ENCODE peak calls at places on chromosomes 16 and 17, in four cellular contexts. A is left ventricle myocardium inferior, X is kidney epithelial cell, T is epithelial cell of esophagus. V is an unnamed sample.

GRCh38 chr16:60788631-60789030 is 1247.6 kb downstream of the CDH8 start:
- DNase-seq in T (no peak), A (no peak), X (no peak), V (no peak)

GRCh38 chr17:21127508-21128077 is 829 bp downstream of the DHRS7B start:
- DNase-seq in X (no peak), T (peak), A (no peak), V (no peak)

GRCh38 chr16:77143364-77143763 is 47.6 kb upstream of the MON1B start:
- DNase-seq in X (no peak), T (no peak), A (no peak), V (peak)

GRCh38 chr16:12504312-12504711 is 299.4 kb downstream of the CPPED1 start:
- DNase-seq in T (no peak), A (no peak), X (no peak), V (no peak)

GRCh38 chr16:89137666-89138512 is 33.7 kb upstream of the CDH15 start:
- DNase-seq in X (no peak), T (no peak), A (no peak), V (no peak)

GRCh38 chr16:53093162-53093744 is 38.5 kb downstream of the CHD9 start:
- DNase-seq in A (no peak), X (no peak), T (no peak), V (no peak)

GRCh38 chr16:2398520-2398919 is 30.7 kb upstream of the CCNF start:
- DNase-seq in A (no peak), T (peak), X (no peak), V (no peak)

GRCh38 chr16:10870137-10870776 is 6.7 kb upstream of the CIITA start:
- DNase-seq in A (no peak), T (no peak), X (no peak), V (no peak)

GRCh38 chr17:16872351-16872751 is 99.6 kb downstream of the TNFRSF13B start:
- DNase-seq in T (no peak), A (no peak), X (no peak), V (no peak)

GRCh38 chr17:49049265-49049664 is 52.1 kb downstream of the IGF2BP1 start:
- DNase-seq in X (no peak), T (no peak), A (no peak), V (no peak)

GRCh38 chr17:19379306-19380075 is 1.2 kb downstream of the MAPK7 start:
- DNase-seq in T (no peak), X (no peak), A (no peak), V (no peak)

GRCh38 chr16:2471016-2471652 is at the start of gene NTN3:
- DNase-seq in A (no peak), T (peak), X (no peak), V (no peak)

GRCh38 chr16:59859606-59860402 is 1125.7 kb upstream of the GOT2 start:
- DNase-seq in A (no peak), T (no peak), X (no peak), V (peak)

GRCh38 chr17:5413682-5414081 is 5.8 kb downstream of the NUP88 start:
- DNase-seq in X (peak), T (peak), A (no peak), V (peak)

GRCh38 chr17:74042744-74043486 is 160.6 kb upstream of the RPL38 start:
- DNase-seq in X (peak), T (peak), A (no peak), V (peak)

GRCh38 chr16:72939247-72939646 is 108.7 kb downstream of the ZFHX3 start:
- DNase-seq in A (peak), T (peak), X (no peak), V (peak)

GRCh38 chr17:77995146-77995852 is 36.8 kb downstream of the TNRC6C start:
- DNase-seq in X (no peak), T (no peak), A (peak), V (no peak)

GRCh38 chr17:39486242-39486641 is 25.0 kb downstream of the CDK12 start:
- DNase-seq in X (no peak), A (no peak), T (peak), V (peak)

GRCh38 chr16:53356478-53357207 is 77.6 kb upstream of the RBL2 start:
- DNase-seq in A (no peak), X (no peak), T (no peak), V (no peak)

GRCh38 chr17:29138184-29138955 is 41.8 kb downstream of the MYO18A start:
- DNase-seq in A (no peak), T (peak), X (peak), V (no peak)

GRCh38 chr17:10875411-10875810 is 37.5 kb upstream of the PIRT start:
- DNase-seq in T (no peak), A (no peak), X (no peak), V (no peak)

GRCh38 chr16:82751020-82751419 is 124.3 kb downstream of the CDH13 start:
- DNase-seq in A (no peak), X (no peak), T (no peak), V (no peak)

GRCh38 chr16:89422905-89423630 is 67.3 kb downstream of the ANKRD11 start:
- DNase-seq in T (peak), A (no peak), X (peak), V (no peak)

GRCh38 chr16:30615358-30616076 is 5.3 kb upstream of the ZNF689 start:
- DNase-seq in T (peak), A (peak), X (no peak), V (peak)

GRCh38 chr16:27441998-27442397 is 40.0 kb downstream of the IL21R start:
- DNase-seq in X (no peak), T (no peak), A (no peak), V (no peak)

GRCh38 chr16:50407351-50407750 is 38.6 kb upstream of the BRD7 start:
- DNase-seq in A (no peak), T (no peak), X (no peak), V (no peak)

GRCh38 chr16:50414152-50414551 is 45.4 kb upstream of the BRD7 start:
- DNase-seq in A (no peak), X (no peak), T (no peak), V (no peak)

GRCh38 chr16:50408001-50408400 is 39.2 kb upstream of the BRD7 start:
- DNase-seq in T (peak), A (no peak), X (no peak), V (no peak)

GRCh38 chr16:50416388-50416787 is 47.6 kb upstream of the BRD7 start:
- DNase-seq in T (no peak), A (no peak), X (no peak), V (no peak)

GRCh38 chr16:50411034-50411433 is 42.2 kb upstream of the BRD7 start:
- DNase-seq in T (no peak), A (no peak), X (no peak), V (no peak)
- TF ChIP-seq CTCF in T (no peak), A (no peak), X (no peak), V (no peak)

GRCh38 chr16:67264277-67264676 is 15.1 kb upstream of the PLEKHG4 start:
- DNase-seq in T (no peak), X (no peak), A (no peak), V (no peak)
- TF ChIP-seq CTCF in T (no peak), X (peak), A (no peak), V (no peak)

GRCh38 chr17:64323774-64324173 is 60.7 kb upstream of the TEX2 start:
- DNase-seq in X (no peak), T (no peak), A (no peak), V (no peak)

GRCh38 chr17:64319531-64319930 is 56.5 kb upstream of the TEX2 start:
- DNase-seq in A (no peak), T (no peak), X (no peak), V (no peak)

GRCh38 chr17:64318068-64318467 is 55.0 kb upstream of the TEX2 start:
- DNase-seq in T (no peak), X (no peak), A (no peak), V (no peak)

GRCh38 chr17:64326030-64326419 is 63.0 kb upstream of the TEX2 start:
- DNase-seq in T (no peak), A (no peak), X (no peak), V (no peak)

GRCh38 chr17:64320613-64321553 is 57.8 kb upstream of the TEX2 start:
- DNase-seq in X (no peak), A (peak), T (peak), V (peak)
- TF ChIP-seq CTCF in X (peak), A (peak), T (peak), V (peak)

DNA sequence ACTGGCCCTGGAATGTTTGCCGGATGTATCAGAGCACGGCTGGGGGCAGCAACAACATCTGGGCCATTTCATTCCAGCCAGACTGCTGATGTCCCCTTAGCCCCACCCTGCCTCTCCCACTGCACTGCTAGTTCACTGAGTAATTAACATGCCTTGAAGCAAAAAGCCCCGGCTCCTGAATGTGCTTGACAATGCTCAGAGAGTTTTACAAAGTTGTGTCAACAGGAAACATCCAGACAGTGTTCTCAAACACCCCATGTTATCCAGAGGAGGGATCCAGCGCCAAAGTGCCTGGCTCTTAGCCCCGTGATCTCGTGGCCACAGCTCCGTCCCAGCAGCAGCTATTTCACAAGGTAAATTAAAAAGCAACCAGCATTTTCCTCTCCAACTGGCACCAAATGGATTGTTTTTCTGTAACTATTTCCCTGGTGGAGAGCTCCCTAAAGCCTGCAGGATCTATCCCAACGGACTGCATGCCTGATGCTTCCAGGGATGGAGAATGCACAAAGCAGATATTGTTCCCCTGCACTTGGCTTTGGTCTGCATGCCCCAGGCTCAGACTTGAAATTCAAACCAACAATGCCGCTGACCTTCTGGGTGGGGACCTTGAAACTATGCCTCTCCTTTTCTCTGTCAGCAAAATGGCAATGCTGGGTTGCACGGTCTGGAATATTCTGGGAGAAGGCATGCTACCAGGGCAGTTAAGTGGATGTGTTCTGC is 115.6 kb upstream of the CDH5 start:
- DNase-seq in X (no peak), T (no peak), A (peak), V (peak)
- TF ChIP-seq CTCF in X (no peak), T (no peak), A (no peak), V (no peak)

DNA sequence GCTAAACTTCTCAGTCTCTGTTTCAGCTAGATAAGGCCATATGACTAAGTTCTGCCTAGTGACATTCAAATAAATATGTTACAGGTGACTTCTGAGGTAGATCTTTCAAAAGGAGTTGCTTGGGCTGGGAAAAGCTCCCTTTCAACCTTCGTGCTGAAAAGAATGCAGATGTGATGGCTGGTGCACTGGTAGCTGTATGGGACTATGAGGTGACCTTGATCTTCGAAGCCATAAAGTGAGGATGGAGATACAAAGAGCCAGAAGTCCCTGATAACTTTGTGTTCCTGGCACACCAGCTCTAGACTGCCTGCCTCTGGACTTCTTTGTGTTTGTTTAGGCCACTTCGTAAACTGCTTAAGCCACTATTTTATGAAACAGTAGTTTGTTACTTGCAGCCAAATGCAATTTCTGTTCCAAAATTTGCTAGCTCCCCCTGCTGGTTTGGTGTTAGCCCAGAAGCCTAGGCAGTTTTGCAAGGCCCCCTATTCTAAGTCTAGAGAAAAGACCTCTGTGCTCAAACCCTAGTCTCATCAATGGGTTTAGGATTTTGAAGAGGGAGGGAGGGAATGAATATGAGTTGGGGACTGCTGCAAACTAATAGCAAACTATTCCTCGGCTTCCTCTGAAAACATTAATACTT is 23.3 kb upstream of the ERCC4 start:
- DNase-seq in X (no peak), T (no peak), A (no peak), V (peak)
- TF ChIP-seq CTCF in X (peak), T (peak), A (no peak), V (peak)

GRCh38 chr17:81870155-81870977 is 771 bp downstream of the ARHGDIA start:
- DNase-seq in A (no peak), X (no peak), T (peak), V (peak)
- TF ChIP-seq CTCF in A (no peak), X (no peak), T (no peak), V (no peak)

GRCh38 chr17:6648181-6648580 is 3.2 kb downstream of the MED31 start:
- DNase-seq in X (no peak), A (no peak), T (peak), V (no peak)
- TF ChIP-seq CTCF in X (peak), A (no peak), T (peak), V (peak)

GRCh38 chr17:56679148-56679766 is 85.8 kb downstream of the NOG start:
- DNase-seq in T (peak), X (no peak), A (no peak), V (peak)

GRCh38 chr17:56678249-56679144 is 85.0 kb downstream of the NOG start:
- DNase-seq in A (no peak), T (no peak), X (no peak), V (no peak)

GRCh38 chr17:56674401-56674925 is 81.0 kb downstream of the NOG start:
- DNase-seq in T (no peak), A (no peak), X (no peak), V (no peak)

GRCh38 chr17:56675876-56676660 is 82.6 kb downstream of the NOG start:
- DNase-seq in X (no peak), T (no peak), A (no peak), V (no peak)

GRCh38 chr17:56676807-56677206 is 83.3 kb downstream of the NOG start:
- DNase-seq in T (peak), X (no peak), A (no peak), V (peak)
- TF ChIP-seq CTCF in T (peak), X (no peak), A (peak), V (no peak)

V was measured in MCF 10A.